ENCODE peak calls at places on chromosomes 1 and 21, in seven cellular contexts. One of them, this sample, is unnamed.

GRCh38 chr1:1432951-1433803 is 2.3 kb upstream of the VWA1 start:
- DNase-seq in IMR-90: no peak
- DNase-seq in H9: peak
- DNase-seq in trophoblast cell: peak
- DNase-seq in mesendoderm: peak
- DNase-seq in neuronal stem cell: peak
- DNase-seq in H1: peak
- DNase-seq in this sample: no peak

GRCh38 chr1:228225165-228225710 is 17.4 kb downstream of the OBSCN start:
- DNase-seq in H1: no peak
- DNase-seq in H9: no peak
- DNase-seq in trophoblast cell: no peak
- DNase-seq in mesendoderm: no peak
- DNase-seq in IMR-90: no peak
- DNase-seq in neuronal stem cell: no peak
- DNase-seq in this sample: no peak

GRCh38 chr1:2815551-2815950 is 14.1 kb upstream of the TTC34 start:
- DNase-seq in mesendoderm: no peak
- DNase-seq in trophoblast cell: no peak
- DNase-seq in H9: no peak
- DNase-seq in neuronal stem cell: no peak
- DNase-seq in H1: no peak
- DNase-seq in IMR-90: no peak
- DNase-seq in this sample: no peak

GRCh38 chr1:8374812-8375211 is 56.9 kb downstream of the SLC45A1 start:
- DNase-seq in mesendoderm: peak
- DNase-seq in neuronal stem cell: no peak
- DNase-seq in H1: no peak
- DNase-seq in IMR-90: peak
- DNase-seq in trophoblast cell: no peak
- DNase-seq in H9: peak
- DNase-seq in this sample: no peak

GRCh38 chr1:14828665-14829064 is 230.2 kb downstream of the KAZN start:
- DNase-seq in trophoblast cell: no peak
- DNase-seq in H9: no peak
- DNase-seq in mesendoderm: no peak
- DNase-seq in neuronal stem cell: no peak
- DNase-seq in IMR-90: no peak
- DNase-seq in H1: no peak
- DNase-seq in this sample: no peak

GRCh38 chr21:23402929-23403520 is 2204.3 kb downstream of the MRPL39 start:
- DNase-seq in H9: no peak
- DNase-seq in neuronal stem cell: no peak
- DNase-seq in IMR-90: no peak
- DNase-seq in H1: no peak
- DNase-seq in trophoblast cell: no peak
- DNase-seq in mesendoderm: no peak
- DNase-seq in this sample: no peak

GRCh38 chr1:27605796-27606707 is 2.1 kb upstream of the AHDC1 start:
- DNase-seq in trophoblast cell: no peak
- DNase-seq in mesendoderm: peak
- DNase-seq in H1: peak
- DNase-seq in neuronal stem cell: peak
- DNase-seq in H9: peak
- DNase-seq in IMR-90: peak
- DNase-seq in this sample: peak

GRCh38 chr1:64183985-64184440 is 19.4 kb upstream of the UBE2U start:
- DNase-seq in H9: no peak
- DNase-seq in neuronal stem cell: no peak
- DNase-seq in IMR-90: peak
- DNase-seq in mesendoderm: no peak
- DNase-seq in H1: no peak
- DNase-seq in trophoblast cell: peak
- DNase-seq in this sample: peak

GRCh38 chr1:160576430-160576829 is 2.9 kb downstream of the CD84 start:
- DNase-seq in IMR-90: no peak
- DNase-seq in trophoblast cell: no peak
- DNase-seq in mesendoderm: no peak
- DNase-seq in neuronal stem cell: no peak
- DNase-seq in H1: no peak
- DNase-seq in H9: no peak
- DNase-seq in this sample: no peak

GRCh38 chr1:21323091-21323490 is 32.8 kb upstream of the ECE1 start:
- DNase-seq in trophoblast cell: no peak
- DNase-seq in H1: no peak
- DNase-seq in IMR-90: no peak
- DNase-seq in mesendoderm: peak
- DNase-seq in H9: no peak
- DNase-seq in neuronal stem cell: no peak
- DNase-seq in this sample: no peak

GRCh38 chr1:21321963-21322680 is 31.9 kb upstream of the ECE1 start:
- DNase-seq in H9: peak
- DNase-seq in IMR-90: no peak
- DNase-seq in H1: no peak
- DNase-seq in neuronal stem cell: no peak
- DNase-seq in trophoblast cell: no peak
- DNase-seq in mesendoderm: peak
- DNase-seq in this sample: no peak

GRCh38 chr1:21324368-21325137 is 34.3 kb upstream of the ECE1 start:
- DNase-seq in trophoblast cell: peak
- DNase-seq in H9: no peak
- DNase-seq in IMR-90: peak
- DNase-seq in neuronal stem cell: no peak
- DNase-seq in H1: no peak
- DNase-seq in mesendoderm: peak
- DNase-seq in this sample: peak

GRCh38 chr1:21320410-21321107 is 30.3 kb upstream of the ECE1 start:
- DNase-seq in H9: no peak
- DNase-seq in trophoblast cell: no peak
- DNase-seq in neuronal stem cell: no peak
- DNase-seq in H1: no peak
- DNase-seq in IMR-90: no peak
- DNase-seq in mesendoderm: no peak
- DNase-seq in this sample: peak

DNA sequence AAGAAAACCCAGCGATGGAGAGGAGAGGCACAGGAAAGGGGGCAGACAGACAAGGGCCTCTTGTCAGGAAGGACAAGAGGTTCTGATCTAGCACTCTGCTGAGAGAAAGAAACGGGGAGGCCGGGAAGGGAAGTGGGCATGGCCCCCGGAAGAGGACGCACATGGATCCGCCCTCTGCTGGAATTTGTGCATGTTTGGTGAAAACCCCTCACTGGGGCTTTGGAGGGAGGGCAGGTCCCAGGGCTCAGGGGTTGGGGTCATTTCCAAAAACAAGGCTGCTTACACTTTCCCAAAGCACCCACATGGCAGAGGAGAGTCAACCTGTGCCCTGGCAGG is 32.4 kb upstream of the ECE1 start:
- DNase-seq in neuronal stem cell: no peak
- DNase-seq in H9: no peak
- DNase-seq in trophoblast cell: no peak
- DNase-seq in H1: no peak
- DNase-seq in mesendoderm: no peak
- DNase-seq in IMR-90: no peak
- DNase-seq in this sample: peak
- H3K23ac ChIP-seq in neuronal stem cell: no peak
- H3K23ac ChIP-seq in H9: no peak
- H3K23ac ChIP-seq in trophoblast cell: no peak
- H3K23ac ChIP-seq in H1: no peak
- H3K23ac ChIP-seq in mesendoderm: no peak
- H3K23ac ChIP-seq in IMR-90: peak
- H3K23ac ChIP-seq in this sample: no peak

GRCh38 chr1:31428436-31429221 is 15.6 kb downstream of the SERINC2 start:
- DNase-seq in H9: no peak
- DNase-seq in mesendoderm: no peak
- DNase-seq in H1: no peak
- DNase-seq in neuronal stem cell: no peak
- DNase-seq in trophoblast cell: no peak
- DNase-seq in IMR-90: no peak
- DNase-seq in this sample: no peak
- H2BK120ac ChIP-seq in H9: no peak
- H2BK120ac ChIP-seq in mesendoderm: no peak
- H2BK120ac ChIP-seq in H1: no peak
- H2BK120ac ChIP-seq in neuronal stem cell: no peak
- H2BK120ac ChIP-seq in trophoblast cell: no peak
- H2BK120ac ChIP-seq in IMR-90: no peak
- H2BK120ac ChIP-seq in this sample: no peak

GRCh38 chr1:184101116-184101515 is 49.6 kb downstream of the TSEN15 start:
- DNase-seq in neuronal stem cell: no peak
- DNase-seq in IMR-90: no peak
- DNase-seq in trophoblast cell: no peak
- DNase-seq in H9: no peak
- DNase-seq in mesendoderm: no peak
- DNase-seq in H1: no peak
- DNase-seq in this sample: no peak
- H3K23ac ChIP-seq in neuronal stem cell: no peak
- H3K23ac ChIP-seq in IMR-90: no peak
- H3K23ac ChIP-seq in trophoblast cell: no peak
- H3K23ac ChIP-seq in H9: no peak
- H3K23ac ChIP-seq in mesendoderm: no peak
- H3K23ac ChIP-seq in H1: no peak
- H3K23ac ChIP-seq in this sample: no peak

GRCh38 chr1:245622332-245623014 is 467.7 kb downstream of the KIF26B start:
- DNase-seq in mesendoderm: peak
- DNase-seq in IMR-90: no peak
- DNase-seq in neuronal stem cell: no peak
- DNase-seq in H9: peak
- DNase-seq in trophoblast cell: peak
- DNase-seq in H1: peak
- DNase-seq in this sample: no peak

GRCh38 chr1:245621589-245621988 is 466.8 kb downstream of the KIF26B start:
- DNase-seq in H1: no peak
- DNase-seq in neuronal stem cell: no peak
- DNase-seq in H9: no peak
- DNase-seq in IMR-90: no peak
- DNase-seq in trophoblast cell: peak
- DNase-seq in mesendoderm: peak
- DNase-seq in this sample: no peak
- H2BK120ac ChIP-seq in H1: no peak
- H2BK120ac ChIP-seq in neuronal stem cell: no peak
- H2BK120ac ChIP-seq in H9: no peak
- H2BK120ac ChIP-seq in IMR-90: no peak
- H2BK120ac ChIP-seq in trophoblast cell: no peak
- H2BK120ac ChIP-seq in mesendoderm: peak
- H2BK120ac ChIP-seq in this sample: no peak

GRCh38 chr1:11422701-11423100 is 56.3 kb upstream of the DISP3 start:
- DNase-seq in H1: no peak
- DNase-seq in H9: no peak
- DNase-seq in mesendoderm: no peak
- DNase-seq in neuronal stem cell: no peak
- DNase-seq in IMR-90: no peak
- DNase-seq in trophoblast cell: no peak
- DNase-seq in this sample: no peak
- H3K23ac ChIP-seq in H1: no peak
- H3K23ac ChIP-seq in H9: no peak
- H3K23ac ChIP-seq in mesendoderm: no peak
- H3K23ac ChIP-seq in neuronal stem cell: no peak
- H3K23ac ChIP-seq in IMR-90: no peak
- H3K23ac ChIP-seq in trophoblast cell: no peak
- H3K23ac ChIP-seq in this sample: no peak